ENCODE peak calls at places on chromosomes 4 and X, in ten cellular contexts. V is tibial nerve, N is upper lobe of left lung, L is DND-41, R is GM23248, W is transverse colon, I is pancreas, T is endothelial cell of umbilical vein, K is thyroid gland, C is A549. M is an unnamed sample. For H3K4me1, the result is how much of the 10 kb centered on the place peaks cover.

GRCh38 chr4:80173387-80173786 is 23.9 kb upstream of the PRDM8 start:
- DNase-seq in V (no peak), N (no peak), L (peak), R (peak), W (no peak), I (no peak), T (peak), K (no peak), C (no peak), M (peak)

GRCh38 chr4:340011-340410 is 2.4 kb downstream of the ZNF141 start:
- DNase-seq in V (no peak), N (no peak), L (no peak), R (peak), W (no peak), I (no peak), T (no peak), K (no peak), C (no peak), M (no peak)

GRCh38 chr4:121283319-121283718 is 97.5 kb downstream of the QRFPR start:
- DNase-seq in V (no peak), N (peak), L (no peak), R (no peak), W (no peak), I (no peak), T (no peak), K (no peak), C (no peak), M (no peak)

GRCh38 chr4:112589207-112589606 is 47.5 kb downstream of the ZGRF1 start:
- DNase-seq in V (no peak), N (no peak), L (no peak), R (peak), W (no peak), I (no peak), T (peak), K (no peak), C (no peak), M (no peak)

GRCh38 chr4:38753021-38753806 is 29.6 kb downstream of the TLR10 start:
- DNase-seq in V (peak), N (no peak), L (peak), R (peak), W (peak), I (peak), T (peak), K (peak), C (no peak), M (no peak)

GRCh38 chr4:128809477-128810330 is at the start of gene JADE1:
- DNase-seq in V (peak), N (peak), L (peak), R (peak), W (peak), I (peak), T (peak), K (peak), C (peak), M (peak)

GRCh38 chr4:21819086-21819485 is 129.5 kb downstream of the KCNIP4 start:
- DNase-seq in V (no peak), N (no peak), L (no peak), R (peak), W (no peak), I (no peak), T (peak), K (peak), C (no peak), M (no peak)

GRCh38 chrX:101658661-101659477 is 781 bp downstream of the ARMCX2 start:
- DNase-seq in V (peak), N (peak), L (no peak), R (peak), W (peak), I (peak), T (peak), K (peak), C (peak), M (peak)

GRCh38 chr4:174522183-174523002 is at the start of gene HPGD:
- DNase-seq in V (no peak), N (peak), L (no peak), R (peak), W (peak), I (peak), T (no peak), K (peak), C (peak), M (peak)

GRCh38 chr4:56656346-56656643 is 24.8 kb downstream of the HOPX start:
- DNase-seq in V (no peak), N (peak), L (no peak), R (no peak), W (peak), I (no peak), T (peak), K (peak), C (no peak), M (no peak)

GRCh38 chr4:90769251-90769650 is 642.1 kb downstream of the CCSER1 start:
- DNase-seq in V (no peak), N (no peak), L (no peak), R (no peak), W (no peak), I (no peak), T (no peak), K (no peak), C (no peak), M (no peak)

GRCh38 chr4:139641218-139641617 is 24.4 kb upstream of the MGST2 start:
- DNase-seq in V (no peak), N (no peak), L (no peak), R (peak), W (no peak), I (no peak), T (no peak), K (no peak), C (peak), M (no peak)

GRCh38 chrX:96987228-96987627 is 103.5 kb downstream of the RPA4 start:
- DNase-seq in V (no peak), N (no peak), L (no peak), R (peak), W (no peak), I (no peak), T (no peak), K (no peak), C (no peak), M (no peak)

GRCh38 chrX:10021461-10022272 is 54.5 kb downstream of the CLDN34 start:
- DNase-seq in V (no peak), N (no peak), L (no peak), R (peak), W (no peak), I (no peak), T (peak), K (no peak), C (no peak), M (no peak)

GRCh38 chr4:118557298-118557851 is 127.8 kb upstream of the METTL14 start:
- DNase-seq in V (no peak), N (no peak), L (peak), R (peak), W (no peak), I (no peak), T (no peak), K (no peak), C (no peak), M (no peak)

GRCh38 chr4:47668810-47669408 is 169.0 kb downstream of the CORIN start:
- DNase-seq in V (no peak), N (no peak), L (peak), R (peak), W (no peak), I (peak), T (peak), K (peak), C (peak), M (peak)

GRCh38 chrX:44314259-44314734 is 29.2 kb downstream of the EFHC2 start:
- DNase-seq in V (no peak), N (no peak), L (no peak), R (peak), W (peak), I (no peak), T (peak), K (no peak), C (no peak), M (no peak)

GRCh38 chr4:142815834-142816233 is 30.3 kb downstream of the INPP4B start:
- DNase-seq in V (no peak), N (no peak), L (no peak), R (peak), W (no peak), I (no peak), T (no peak), K (no peak), C (no peak), M (peak)

GRCh38 chr4:7516773-7517144 is 82.0 kb upstream of the PSAPL1 start:
- DNase-seq in V (no peak), N (no peak), L (no peak), R (no peak), W (no peak), I (no peak), T (no peak), K (no peak), C (no peak), M (no peak)

GRCh38 chrX:141320801-141321200 is 78.5 kb upstream of the SPANXC start:
- DNase-seq in V (no peak), N (no peak), L (no peak), R (no peak), W (no peak), I (no peak), T (peak), K (no peak), C (no peak), M (no peak)

GRCh38 chr4:25677943-25678342 is 22.3 kb downstream of the SLC34A2 start:
- DNase-seq in V (no peak), N (no peak), L (no peak), R (no peak), W (no peak), I (no peak), T (no peak), K (no peak), C (no peak), M (no peak)

GRCh38 chr4:42750091-42750490 is 93.2 kb upstream of the ATP8A1 start:
- DNase-seq in V (no peak), N (no peak), L (no peak), R (no peak), W (no peak), I (no peak), T (peak), K (peak), C (no peak), M (peak)

GRCh38 chrX:7084841-7085240 is 62.7 kb upstream of the STS start:
- DNase-seq in V (no peak), N (no peak), L (peak), R (no peak), W (no peak), I (no peak), T (no peak), K (no peak), C (no peak), M (no peak)

GRCh38 chrX:136839196-136839595 is 41.3 kb downstream of the RBMX start:
- DNase-seq in V (no peak), N (no peak), L (no peak), R (peak), W (no peak), I (no peak), T (no peak), K (no peak), C (no peak), M (no peak)

GRCh38 chrX:100649550-100650356 is 5.8 kb downstream of the SRPX2 start:
- DNase-seq in V (peak), N (no peak), L (no peak), R (peak), W (peak), I (peak), T (peak), K (peak), C (no peak), M (no peak)

GRCh38 chrX:15815779-15816452 is 25.6 kb downstream of the ZRSR2 start:
- DNase-seq in V (no peak), N (no peak), L (no peak), R (peak), W (peak), I (no peak), T (peak), K (no peak), C (peak), M (no peak)

GRCh38 chr4:1684756-1685603 is 867 bp upstream of the FAM53A start:
- DNase-seq in V (no peak), N (peak), L (no peak), R (no peak), W (peak), I (peak), T (no peak), K (no peak), C (no peak), M (no peak)

GRCh38 chrX:29138003-29138402 is 550.8 kb downstream of the IL1RAPL1 start:
- DNase-seq in V (no peak), N (no peak), L (no peak), R (no peak), W (no peak), I (no peak), T (no peak), K (no peak), C (no peak), M (no peak)

GRCh38 chrX:40150503-40150902 is 52.7 kb upstream of the BCOR start:
- DNase-seq in V (no peak), N (no peak), L (peak), R (no peak), W (no peak), I (no peak), T (no peak), K (no peak), C (no peak), M (no peak)

GRCh38 chrX:40152706-40153334 is 55.1 kb upstream of the BCOR start:
- DNase-seq in V (no peak), N (peak), L (no peak), R (peak), W (peak), I (no peak), T (no peak), K (peak), C (peak), M (no peak)

GRCh38 chrX:40153335-40154221 is 55.8 kb upstream of the BCOR start:
- DNase-seq in V (no peak), N (peak), L (peak), R (peak), W (peak), I (no peak), T (no peak), K (peak), C (peak), M (peak)

GRCh38 chrX:40151211-40152172 is 53.7 kb upstream of the BCOR start:
- DNase-seq in V (no peak), N (peak), L (no peak), R (no peak), W (no peak), I (no peak), T (no peak), K (peak), C (no peak), M (no peak)

DNA sequence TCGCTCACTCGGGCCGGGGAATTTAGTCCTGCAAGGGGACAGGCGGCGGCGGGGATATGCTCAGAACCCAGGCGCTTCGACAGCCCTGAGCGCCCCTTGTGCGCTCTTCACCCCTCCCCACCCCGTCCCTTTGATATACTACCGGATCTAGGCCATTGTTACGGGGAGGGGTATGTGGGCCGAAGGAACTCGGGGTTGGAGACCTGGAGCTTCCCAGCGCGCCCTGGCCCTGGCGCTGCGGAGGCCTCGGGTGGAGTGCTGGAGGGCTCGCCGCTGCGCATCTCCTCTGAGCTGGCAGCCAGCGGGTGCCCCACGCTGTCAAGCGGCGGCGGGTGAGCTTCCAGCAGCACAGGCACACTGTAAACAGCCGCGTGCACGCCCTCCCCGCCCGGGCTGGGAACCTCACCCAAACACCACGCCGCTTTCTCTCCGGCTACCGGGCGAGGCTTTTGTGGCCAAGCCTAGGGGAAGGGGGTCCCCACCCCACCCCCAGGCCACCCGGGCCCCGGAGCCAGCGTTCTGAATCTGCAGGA is 54.5 kb upstream of the BCOR start:
- DNase-seq in V (no peak), N (peak), L (peak), R (peak), W (peak), I (no peak), T (no peak), K (peak), C (no peak), M (peak)
- H3K4me3 ChIP-seq in V (peak), N (peak), L (peak), R (peak), W (peak), I (peak), T (no peak), K (no peak), C (peak), M (no peak)

GRCh38 chr4:107896651-107897050 is 34.7 kb upstream of the CYP2U1 start:
- DNase-seq in V (no peak), N (no peak), L (no peak), R (no peak), W (no peak), I (no peak), T (no peak), K (no peak), C (no peak), M (no peak)
- H3K27ac ChIP-seq in V (no peak), N (peak), L (no peak), R (peak), W (peak), I (no peak), T (peak), K (peak), C (peak), M (no peak)

DNA sequence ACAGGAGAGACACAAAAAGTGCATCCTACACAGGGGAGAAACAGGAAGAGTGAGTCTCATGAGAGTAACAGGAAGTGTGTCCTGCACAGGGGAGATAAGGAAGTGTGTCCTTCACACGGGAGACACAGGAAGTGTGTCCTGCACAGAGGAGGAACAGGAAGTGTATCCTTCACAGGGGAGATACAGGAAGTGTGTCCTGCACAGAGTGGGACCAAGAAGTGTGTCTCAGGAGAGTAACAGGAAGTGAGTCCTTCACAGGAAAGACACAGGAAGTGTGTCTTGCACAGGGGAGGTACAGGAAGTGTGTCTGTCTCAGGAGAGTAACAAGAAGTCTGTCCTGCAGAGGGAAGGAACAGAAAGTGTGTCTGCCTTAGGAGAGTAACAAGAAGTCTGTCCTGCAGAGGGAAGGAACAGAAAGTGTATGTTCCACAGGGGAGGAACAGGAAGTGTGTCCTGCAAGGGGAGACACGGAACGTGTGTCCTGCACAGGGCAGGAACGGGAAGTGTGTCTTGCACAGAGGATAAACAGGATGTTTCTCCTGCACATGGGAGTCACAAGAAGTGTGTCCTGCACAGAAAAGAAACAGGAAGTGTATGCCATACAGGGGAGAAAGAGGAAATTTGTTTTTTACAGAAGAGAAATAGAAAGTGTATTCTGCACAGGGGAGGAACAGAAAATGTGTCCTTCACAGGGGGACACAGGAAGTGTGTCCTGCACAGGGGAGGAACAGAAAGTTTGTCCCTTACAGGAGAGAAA is 102.0 kb downstream of the ARSF start:
- DNase-seq in V (no peak), N (no peak), L (peak), R (no peak), W (no peak), I (no peak), T (no peak), K (no peak), C (no peak), M (no peak)
- H3K4me1 ChIP-seq in V (under half), N (under half), L (under half), R (under half), W (under half), I (under half), T (under half), K (under half), C (under half), M (under half)

GRCh38 chr4:94911141-94911540 is 153.4 kb downstream of the BMPR1B start:
- DNase-seq in V (no peak), N (no peak), L (no peak), R (no peak), W (no peak), I (no peak), T (no peak), K (no peak), C (no peak), M (no peak)

GRCh38 chr4:94909645-94910044 is 151.9 kb downstream of the BMPR1B start:
- DNase-seq in V (no peak), N (no peak), L (no peak), R (no peak), W (no peak), I (no peak), T (no peak), K (no peak), C (no peak), M (no peak)

GRCh38 chr4:94912606-94913005 is 154.9 kb downstream of the BMPR1B start:
- DNase-seq in V (no peak), N (no peak), L (peak), R (no peak), W (no peak), I (no peak), T (no peak), K (no peak), C (no peak), M (no peak)

GRCh38 chr4:94917146-94917545 is 159.4 kb downstream of the BMPR1B start:
- DNase-seq in V (no peak), N (no peak), L (no peak), R (no peak), W (no peak), I (no peak), T (no peak), K (no peak), C (no peak), M (no peak)

GRCh38 chr4:94913316-94913715 is 155.6 kb downstream of the BMPR1B start:
- DNase-seq in V (no peak), N (no peak), L (no peak), R (no peak), W (no peak), I (no peak), T (no peak), K (no peak), C (no peak), M (peak)
- H3K4me3 ChIP-seq in V (no peak), N (no peak), L (no peak), R (no peak), W (no peak), I (no peak), T (no peak), K (no peak), C (no peak), M (peak)

GRCh38 chr4:141335166-141335565 is 114.5 kb downstream of the ZNF330 start:
- DNase-seq in V (no peak), N (no peak), L (no peak), R (no peak), W (no peak), I (no peak), T (no peak), K (no peak), C (no peak), M (no peak)

GRCh38 chr4:141331534-141332358 is 111.1 kb downstream of the ZNF330 start:
- DNase-seq in V (no peak), N (no peak), L (no peak), R (no peak), W (no peak), I (no peak), T (no peak), K (peak), C (no peak), M (no peak)

GRCh38 chr4:141328550-141329173 is 108.0 kb downstream of the ZNF330 start:
- DNase-seq in V (no peak), N (no peak), L (no peak), R (peak), W (no peak), I (no peak), T (no peak), K (no peak), C (no peak), M (no peak)

GRCh38 chr4:141329174-141329569 is 108.5 kb downstream of the ZNF330 start:
- DNase-seq in V (no peak), N (no peak), L (no peak), R (peak), W (no peak), I (no peak), T (no peak), K (no peak), C (no peak), M (no peak)
- H3K27ac ChIP-seq in V (no peak), N (no peak), L (no peak), R (peak), W (no peak), I (no peak), T (no peak), K (no peak), C (peak), M (no peak)

DNA sequence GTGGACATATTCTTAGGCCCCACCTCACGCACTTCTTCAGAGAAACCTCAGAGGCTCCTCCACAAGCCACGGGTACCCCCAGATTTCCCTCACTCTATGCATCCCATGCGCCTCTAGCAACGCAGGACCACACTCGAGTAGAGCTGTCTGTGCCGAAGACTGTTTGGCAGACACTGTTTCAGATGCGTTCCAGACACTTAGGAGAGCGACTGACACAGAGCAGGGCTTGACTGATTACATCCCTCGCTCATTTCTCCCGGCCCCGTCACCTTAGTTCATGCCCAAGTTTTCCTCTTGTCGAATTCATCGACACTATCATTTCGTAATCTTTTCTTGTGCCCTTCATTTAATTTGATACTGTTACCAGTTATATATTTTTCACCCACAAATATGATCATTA is 15.0 kb downstream of the SORBS2 start:
- DNase-seq in V (no peak), N (no peak), L (no peak), R (peak), W (no peak), I (no peak), T (no peak), K (no peak), C (no peak), M (no peak)
- H3K4me1 ChIP-seq in V (under half), N (under half), L (under half), R (under half), W (under half), I (under half), T (under half), K (half or more), C (under half), M (under half)